ENCODE peak calls at places on chromosomes 7 and 10, in four cellular contexts. H is hypothalamus, E is GM12891, P is B cell. T is an unnamed sample.

GRCh38 chr10:70557086-70557845 is 45.3 kb downstream of the PRF1 start:
- DNase-seq in H (no peak), E (no peak), P (no peak), T (no peak)

GRCh38 chr10:44908071-44908709 is 2.9 kb upstream of the TMEM72 start:
- DNase-seq in H (no peak), E (no peak), P (no peak), T (no peak)

GRCh38 chr7:3551536-3551935 is 250.5 kb downstream of the SDK1 start:
- DNase-seq in H (no peak), E (no peak), P (no peak), T (no peak)

GRCh38 chr7:55570218-55570873 is 2.0 kb downstream of the VOPP1 start:
- DNase-seq in H (no peak), E (no peak), P (no peak), T (no peak)

GRCh38 chr10:96789571-96790108 is 42.5 kb upstream of the LCOR start:
- DNase-seq in H (no peak), E (no peak), P (peak; percentile 71), T (peak; percentile 33)

GRCh38 chr7:106660862-106661720 is at the start of gene CCDC71L:
- DNase-seq in H (peak; percentile 77), E (peak; percentile 75), P (peak; percentile 95), T (peak; percentile 86)

GRCh38 chr7:118183254-118183585 is 744 bp upstream of the LSM8 start:
- DNase-seq in H (no peak), E (no peak), P (no peak), T (peak; percentile 25)

GRCh38 chr10:132397671-132398565 is 918 bp downstream of the PWWP2B start:
- DNase-seq in H (no peak), E (no peak), P (peak; percentile 70), T (no peak)

GRCh38 chr7:131007439-131008330 is 273.7 kb upstream of the KLF14 start:
- DNase-seq in H (peak; percentile 36), E (no peak), P (no peak), T (peak; percentile 32)

GRCh38 chr7:150369740-150370501 is 1.3 kb downstream of the REPIN1 start:
- DNase-seq in H (no peak), E (no peak), P (no peak), T (no peak)

GRCh38 chr10:29681700-29682444 is 47.1 kb upstream of the SVIL start:
- DNase-seq in H (no peak), E (no peak), P (no peak), T (peak; percentile 75)

GRCh38 chr7:86469680-86470295 is 173.9 kb upstream of the GRM3 start:
- DNase-seq in H (peak; percentile 4), E (peak; percentile 25), P (peak; percentile 36), T (peak; percentile 0)

GRCh38 chr7:128247108-128247507 is 6.0 kb downstream of the LEP start:
- DNase-seq in H (no peak), E (no peak), P (no peak), T (no peak)

GRCh38 chr10:60944159-60944909 is at the start of gene RHOBTB1:
- DNase-seq in H (peak; percentile 67), E (peak; percentile 31), P (peak; percentile 43), T (no peak)

GRCh38 chr10:101010329-101010728 is 10.7 kb downstream of the LZTS2 start:
- DNase-seq in H (no peak), E (no peak), P (no peak), T (no peak)

GRCh38 chr7:101595246-101595645 is 33.9 kb downstream of the MYL10 start:
- DNase-seq in H (no peak), E (no peak), P (no peak), T (no peak)

GRCh38 chr7:29955075-29955792 is 34.4 kb downstream of the SCRN1 start:
- DNase-seq in H (no peak), E (no peak), P (no peak), T (no peak)

GRCh38 chr7:1301054-1301811 is 68.6 kb downstream of the UNCX start:
- DNase-seq in H (no peak), E (no peak), P (no peak), T (no peak)

GRCh38 chr7:43758029-43758860 is at the start of gene BLVRA:
- DNase-seq in H (peak; percentile 53), E (peak; percentile 67), P (peak; percentile 47), T (peak; percentile 42)

GRCh38 chr10:127125331-127125730 is 71.1 kb downstream of the INSYN2A start:
- DNase-seq in H (no peak), E (no peak), P (no peak), T (no peak)

GRCh38 chr10:34717429-34717828 is 97.7 kb downstream of the PARD3 start:
- DNase-seq in H (no peak), E (no peak), P (no peak), T (no peak)

GRCh38 chr7:121032645-121033460 is 44.3 kb downstream of the CPED1 start:
- DNase-seq in H (no peak), E (no peak), P (no peak), T (no peak)

GRCh38 chr7:121329460-121330052 is 756 bp downstream of the WNT16 start:
- DNase-seq in H (no peak), E (peak; percentile 41), P (peak; percentile 49), T (no peak)

GRCh38 chr7:34471844-34472243 is 186.2 kb upstream of the NPSR1 start:
- DNase-seq in H (no peak), E (no peak), P (no peak), T (no peak)

GRCh38 chr10:23643396-23643795 is 204.5 kb downstream of the OTUD1 start:
- DNase-seq in H (no peak), E (no peak), P (no peak), T (no peak)

GRCh38 chr7:158647475-158647792 is 57.2 kb downstream of the NCAPG2 start:
- DNase-seq in H (no peak), E (no peak), P (no peak), T (no peak)

GRCh38 chr7:30232366-30232765 is 52.0 kb upstream of the ZNRF2 start:
- DNase-seq in H (no peak), E (no peak), P (no peak), T (no peak)

GRCh38 chr7:99422625-99423024 is 13.9 kb downstream of the BUD31 start:
- DNase-seq in H (no peak), E (no peak), P (no peak), T (no peak)

GRCh38 chr7:120941064-120941463 is 9.5 kb upstream of the ING3 start:
- DNase-seq in H (no peak), E (no peak), P (no peak), T (no peak)

GRCh38 chr10:57979466-57979865 is 288.2 kb downstream of the IPMK start:
- DNase-seq in H (no peak), E (no peak), P (no peak), T (no peak)

GRCh38 chr7:139647085-139647484 is 123.6 kb downstream of the CLEC2L start:
- DNase-seq in H (no peak), E (no peak), P (no peak), T (no peak)

GRCh38 chr7:26046150-26046549 is 105.8 kb upstream of the NFE2L3 start:
- DNase-seq in H (no peak), E (no peak), P (no peak), T (no peak)

GRCh38 chr7:105309235-105310156 is 79.2 kb downstream of the SRPK2 start:
- DNase-seq in H (no peak), E (no peak), P (no peak), T (no peak)

GRCh38 chr10:132337019-132337418 is 5.0 kb downstream of the LRRC27 start:
- DNase-seq in H (no peak), E (no peak), P (no peak), T (no peak)